ENCODE peak calls at places on chromosome 10, in eight cellular contexts. V, C, G, H, Z, A, F and R are unnamed samples.

GRCh38 chr10:83273035-83273434 is 866.3 kb upstream of the GHITM start:
- DNase-seq in H (no peak), V (no peak), G (no peak), A (no peak), C (no peak), Z (no peak), F (no peak), R (no peak)

GRCh38 chr10:24740714-24741113 is 17.0 kb upstream of the ARHGAP21 start:
- DNase-seq in C (no peak), H (no peak), G (no peak), F (no peak), Z (no peak), V (no peak), A (no peak), R (no peak)

GRCh38 chr10:104085801-104086400 is at the start of gene COL17A1:
- DNase-seq in F (no peak), G (no peak), H (no peak), Z (no peak), V (no peak), C (no peak), A (no peak), R (no peak)

GRCh38 chr10:52895066-52895465 is 122.5 kb upstream of the MBL2 start:
- DNase-seq in H (no peak), V (no peak), C (no peak), A (no peak), Z (no peak), G (no peak), F (no peak), R (no peak)

GRCh38 chr10:101139421-101139911 is 8.4 kb downstream of the TLX1 start:
- DNase-seq in V (no peak), H (no peak), G (no peak), C (no peak), A (no peak), F (no peak), Z (no peak), R (no peak)

GRCh38 chr10:31929260-31929985 is 792 bp upstream of the ARHGAP12 start:
- DNase-seq in G (peak; percentile 24), V (peak; percentile 25), F (peak; percentile 71), Z (peak; percentile 79), H (no peak), A (no peak), C (no peak), R (peak; percentile 46)

GRCh38 chr10:118246340-118247247 is 95.5 kb downstream of the FAM204A start:
- DNase-seq in A (no peak), Z (no peak), G (no peak), F (no peak), H (no peak), C (no peak), V (no peak), R (no peak)

GRCh38 chr10:103397191-103397825 is 882 bp downstream of the PDCD11 start:
- DNase-seq in A (peak; percentile 1), G (no peak), C (no peak), F (no peak), Z (no peak), V (no peak), H (no peak), R (no peak)

GRCh38 chr10:102473445-102474331 is 22.3 kb upstream of the C10orf95 start:
- DNase-seq in A (no peak), H (no peak), C (no peak), G (peak; percentile 33), F (no peak), Z (no peak), V (no peak), R (no peak)

GRCh38 chr10:104334561-104334960 is 3.7 kb downstream of the ITPRIP start:
- DNase-seq in C (no peak), A (no peak), Z (no peak), V (no peak), H (no peak), F (no peak), G (no peak), R (no peak)

GRCh38 chr10:115209133-115209532 is 116.0 kb downstream of the ATRNL1 start:
- DNase-seq in H (no peak), A (no peak), C (no peak), Z (no peak), G (no peak), F (no peak), V (no peak), R (no peak)

GRCh38 chr10:70321233-70321632 is 37.4 kb upstream of the NPFFR1 start:
- DNase-seq in A (no peak), V (no peak), H (no peak), C (no peak), Z (no peak), G (no peak), F (no peak), R (no peak)

GRCh38 chr10:70320751-70321150 is 36.9 kb upstream of the NPFFR1 start:
- DNase-seq in A (no peak), V (no peak), Z (peak; percentile 74), C (no peak), G (no peak), F (no peak), H (no peak), R (no peak)

GRCh38 chr10:70319183-70319582 is 35.4 kb upstream of the NPFFR1 start:
- DNase-seq in V (no peak), A (no peak), F (no peak), C (no peak), G (no peak), H (no peak), Z (no peak), R (no peak)

GRCh38 chr10:70317943-70318318 is 34.1 kb upstream of the NPFFR1 start:
- DNase-seq in C (no peak), Z (no peak), G (no peak), A (no peak), V (no peak), H (no peak), F (no peak), R (no peak)

DNA sequence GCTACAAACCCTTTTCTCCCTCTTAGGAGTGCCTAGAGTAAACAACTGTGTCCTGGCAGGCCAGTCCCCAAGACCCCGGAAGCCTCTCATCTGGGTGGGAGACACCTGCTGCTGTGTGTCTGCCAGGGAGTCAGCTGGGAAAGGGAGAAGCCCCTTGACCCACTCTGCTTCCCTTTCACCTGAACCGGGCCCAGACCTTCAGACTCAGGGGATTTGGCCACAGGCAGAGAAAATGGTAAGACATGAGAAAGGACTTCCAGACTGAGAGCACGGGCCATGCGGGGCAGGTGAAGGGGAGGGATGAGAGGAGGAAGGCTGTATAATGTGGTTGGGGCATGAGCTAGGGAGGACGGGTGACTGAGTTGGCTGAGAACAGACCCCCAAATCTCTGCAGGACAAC is 36.0 kb upstream of the NPFFR1 start:
- DNase-seq in Z (no peak), G (no peak), V (no peak), H (no peak), C (no peak), F (no peak), A (no peak), R (no peak)
- H3K4me3 ChIP-seq in Z (no peak overlapping the region), G (no peak overlapping the region), V (no peak overlapping the region), H (no peak overlapping the region), C (no peak overlapping the region), F (no peak overlapping the region), A (no peak overlapping the region), R (no peak overlapping the region)

GRCh38 chr10:17854044-17854652 is 45.0 kb downstream of the MRC1 start:
- DNase-seq in G (no peak), Z (no peak), A (no peak), C (no peak), H (no peak), V (no peak), F (no peak), R (no peak)

GRCh38 chr10:17847586-17848296 is 38.6 kb downstream of the MRC1 start:
- DNase-seq in F (peak; percentile 55), A (no peak), V (no peak), G (no peak), Z (no peak), C (peak; percentile 34), H (no peak), R (no peak)

GRCh38 chr10:17851611-17852010 is 42.5 kb downstream of the MRC1 start:
- DNase-seq in H (no peak), A (no peak), F (no peak), C (no peak), G (no peak), V (no peak), Z (peak; percentile 77), R (peak; percentile 44)

GRCh38 chr10:17848646-17849045 is 39.5 kb downstream of the MRC1 start:
- DNase-seq in V (no peak), G (no peak), C (no peak), A (no peak), Z (no peak), H (no peak), F (no peak), R (peak; percentile 70)

GRCh38 chr10:17850526-17850925 is 41.4 kb downstream of the MRC1 start:
- DNase-seq in A (no peak), Z (no peak), V (no peak), H (no peak), C (no peak), F (no peak), G (no peak), R (peak; percentile 62)
- H3K4me3 ChIP-seq in A (no peak overlapping the region), Z (no peak overlapping the region), V (no peak overlapping the region), H (no peak overlapping the region), C (no peak overlapping the region), F (no peak overlapping the region), G (no peak overlapping the region), R (no peak overlapping the region)

GRCh38 chr10:20966426-20966825 is 69.3 kb upstream of the NEBL start:
- DNase-seq in H (no peak), V (no peak), G (no peak), C (no peak), F (no peak), Z (no peak), A (no peak), R (no peak)

GRCh38 chr10:20970044-20970443 is 72.9 kb upstream of the NEBL start:
- DNase-seq in C (no peak), G (no peak), Z (no peak), H (peak; percentile 31), F (no peak), V (no peak), A (peak; percentile 64), R (no peak)

GRCh38 chr10:20971901-20972300 is 74.8 kb upstream of the NEBL start:
- DNase-seq in V (no peak), C (no peak), F (no peak), Z (no peak), G (no peak), A (no peak), H (no peak), R (no peak)

GRCh38 chr10:20975236-20975635 is 78.1 kb upstream of the NEBL start:
- DNase-seq in C (no peak), G (no peak), H (no peak), V (no peak), Z (no peak), F (no peak), A (no peak), R (no peak)

DNA sequence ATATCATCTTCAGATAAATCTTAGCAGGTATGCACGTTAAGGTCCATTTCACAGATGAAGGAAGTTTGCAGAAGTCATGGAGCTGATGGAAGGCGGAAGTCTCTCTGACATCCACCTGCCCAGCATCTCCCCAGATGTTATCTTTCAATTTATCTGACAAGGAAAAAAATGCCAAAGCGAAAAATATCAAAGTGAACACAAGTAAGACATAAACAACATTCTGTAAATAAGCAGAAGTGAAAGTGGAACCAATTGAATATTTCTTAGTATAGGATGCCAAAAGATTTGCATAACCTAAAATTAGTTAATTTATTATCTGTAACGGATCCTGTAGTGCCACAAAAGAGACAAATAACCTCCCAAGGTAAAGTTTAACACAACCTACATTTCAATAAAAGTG is 73.6 kb upstream of the NEBL start:
- DNase-seq in Z (no peak), F (no peak), C (no peak), V (no peak), A (no peak), H (no peak), G (no peak), R (no peak)
- H3K4me3 ChIP-seq in Z (no peak overlapping the region), F (no peak overlapping the region), C (no peak overlapping the region), V (no peak overlapping the region), A (no peak overlapping the region), H (no peak overlapping the region), G (no peak overlapping the region), R (no peak overlapping the region)

GRCh38 chr10:77024456-77024855 is 613.2 kb downstream of the KCNMA1 start:
- DNase-seq in C (no peak), Z (no peak), G (no peak), H (no peak), V (no peak), F (no peak), A (no peak), R (no peak)
- H3K4me3 ChIP-seq in C (no peak overlapping the region), Z (no peak overlapping the region), G (no peak overlapping the region), H (no peak overlapping the region), V (no peak overlapping the region), F (no peak overlapping the region), A (no peak overlapping the region), R (no peak overlapping the region)